ENCODE peak calls at places on chromosome 2, in eight cellular contexts. Q is NCI-H345; H is retina; G is stimulated activated CD8-positive, alpha-beta memory T cell treated with anti-CD3 and anti-CD28 coated beads, Interleukin-15, amount 100 ng/mL, for 1 hour; O is NCI-H774; P is head of caudate nucleus; R is NCI-H748 treated with DMSO at 0.1 percent for 48 hours; D is HEK293T. V is an unnamed sample.

GRCh38 chr2:234245945-234246344 is 195.4 kb downstream of the SPP2 start:
- DNase-seq in Q (no peak), H (peak), G (no peak), O (no peak), P (no peak), R (no peak), D (no peak), V (no peak)

GRCh38 chr2:130830538-130830937 is 6.2 kb upstream of the ARHGEF4 start:
- DNase-seq in Q (no peak), H (no peak), G (no peak), O (no peak), P (no peak), R (no peak), D (no peak), V (no peak)

GRCh38 chr2:53778536-53779162 is 8.1 kb downstream of the ASB3 start:
- DNase-seq in Q (no peak), H (no peak), G (no peak), O (no peak), P (no peak), R (no peak), D (no peak), V (no peak)

GRCh38 chr2:216583157-216583556 is 50.1 kb upstream of the IGFBP2 start:
- DNase-seq in Q (no peak), H (no peak), G (no peak), O (no peak), P (no peak), R (no peak), D (no peak), V (no peak)

GRCh38 chr2:47070155-47070919 is 84.8 kb downstream of the STPG4 start:
- DNase-seq in Q (no peak), H (no peak), G (no peak), O (no peak), P (no peak), R (no peak), D (no peak), V (no peak)

GRCh38 chr2:10059016-10059351 is 15.6 kb downstream of the KLF11 start:
- DNase-seq in Q (no peak), H (peak), G (no peak), O (no peak), P (no peak), R (no peak), D (no peak), V (no peak)

GRCh38 chr2:11637546-11637945 is 32.4 kb downstream of the NTSR2 start:
- DNase-seq in Q (no peak), H (no peak), G (no peak), O (no peak), P (no peak), R (no peak), D (no peak), V (no peak)

GRCh38 chr2:197708331-197708730 is 3.2 kb downstream of the MARS2 start:
- DNase-seq in Q (no peak), H (no peak), G (no peak), O (no peak), P (no peak), R (no peak), D (no peak), V (peak)

GRCh38 chr2:133390151-133390550 is 178.1 kb downstream of the NCKAP5 start:
- DNase-seq in Q (no peak), H (no peak), G (no peak), O (no peak), P (no peak), R (no peak), D (no peak), V (no peak)

GRCh38 chr2:41791523-41791922 is 256.3 kb upstream of the PKDCC start:
- DNase-seq in Q (no peak), H (no peak), G (no peak), O (no peak), P (no peak), R (no peak), D (peak), V (peak)

V was measured in NCI-H460.